ENCODE peak calls at places on chromosomes 7 and 10, in nine cellular contexts. One of them, this sample, is unnamed.

GRCh38 chr7:138581065-138581464 is 120.1 kb downstream of the SVOPL start:
- DNase-seq in COR-L47: no peak
- DNase-seq in heart right ventricle: no peak
- DNase-seq in progenitor cell of endocrine pancreas: no peak
- DNase-seq in stimulated activated CD4-positive, alpha-beta T cell treated with anti-CD3 and anti-CD28 coated beads, Interleukin-2, amount 100 ng/mL, for 48 hours: no peak
- DNase-seq in HFF-Myc: no peak
- DNase-seq in NCI-H1105 treated with DMSO at 0.1 percent for 48 hours: no peak
- DNase-seq in A172: no peak
- DNase-seq in hypothalamus: no peak
- DNase-seq in this sample: no peak

GRCh38 chr7:85234746-85235145 is 47.9 kb upstream of the SEMA3D start:
- DNase-seq in hypothalamus: no peak
- DNase-seq in stimulated activated CD4-positive, alpha-beta T cell treated with anti-CD3 and anti-CD28 coated beads, Interleukin-2, amount 100 ng/mL, for 48 hours: no peak
- DNase-seq in HFF-Myc: no peak
- DNase-seq in progenitor cell of endocrine pancreas: no peak
- DNase-seq in NCI-H1105 treated with DMSO at 0.1 percent for 48 hours: no peak
- DNase-seq in heart right ventricle: no peak
- DNase-seq in COR-L47: no peak
- DNase-seq in A172: no peak
- DNase-seq in this sample: no peak

GRCh38 chr7:12524794-12525386 is 45.6 kb upstream of the SCIN start:
- DNase-seq in hypothalamus: no peak
- DNase-seq in COR-L47: peak; percentile 28
- DNase-seq in A172: peak; percentile 56
- DNase-seq in progenitor cell of endocrine pancreas: no peak
- DNase-seq in stimulated activated CD4-positive, alpha-beta T cell treated with anti-CD3 and anti-CD28 coated beads, Interleukin-2, amount 100 ng/mL, for 48 hours: no peak
- DNase-seq in HFF-Myc: peak; percentile 31
- DNase-seq in heart right ventricle: no peak
- DNase-seq in NCI-H1105 treated with DMSO at 0.1 percent for 48 hours: peak; percentile 66
- DNase-seq in this sample: peak; percentile 60

GRCh38 chr10:17533731-17534130 is 79.3 kb upstream of the ST8SIA6 start:
- DNase-seq in progenitor cell of endocrine pancreas: no peak
- DNase-seq in heart right ventricle: no peak
- DNase-seq in COR-L47: no peak
- DNase-seq in hypothalamus: no peak
- DNase-seq in NCI-H1105 treated with DMSO at 0.1 percent for 48 hours: no peak
- DNase-seq in HFF-Myc: no peak
- DNase-seq in A172: no peak
- DNase-seq in stimulated activated CD4-positive, alpha-beta T cell treated with anti-CD3 and anti-CD28 coated beads, Interleukin-2, amount 100 ng/mL, for 48 hours: no peak
- DNase-seq in this sample: no peak

GRCh38 chr7:98283127-98283886 is 1.8 kb downstream of the BRI3 start:
- DNase-seq in A172: peak; percentile 46
- DNase-seq in COR-L47: no peak
- DNase-seq in NCI-H1105 treated with DMSO at 0.1 percent for 48 hours: no peak
- DNase-seq in hypothalamus: no peak
- DNase-seq in progenitor cell of endocrine pancreas: no peak
- DNase-seq in HFF-Myc: no peak
- DNase-seq in heart right ventricle: no peak
- DNase-seq in stimulated activated CD4-positive, alpha-beta T cell treated with anti-CD3 and anti-CD28 coated beads, Interleukin-2, amount 100 ng/mL, for 48 hours: no peak
- DNase-seq in this sample: peak; percentile 72

GRCh38 chr10:14586901-14587300 is 187.8 kb downstream of the FAM107B start:
- DNase-seq in progenitor cell of endocrine pancreas: no peak
- DNase-seq in COR-L47: no peak
- DNase-seq in heart right ventricle: no peak
- DNase-seq in HFF-Myc: no peak
- DNase-seq in A172: no peak
- DNase-seq in NCI-H1105 treated with DMSO at 0.1 percent for 48 hours: no peak
- DNase-seq in hypothalamus: no peak
- DNase-seq in stimulated activated CD4-positive, alpha-beta T cell treated with anti-CD3 and anti-CD28 coated beads, Interleukin-2, amount 100 ng/mL, for 48 hours: no peak
- DNase-seq in this sample: peak; percentile 56

GRCh38 chr7:108001759-108002725 is 919 bp downstream of the LAMB1 start:
- DNase-seq in A172: no peak
- DNase-seq in HFF-Myc: no peak
- DNase-seq in hypothalamus: no peak
- DNase-seq in progenitor cell of endocrine pancreas: peak; percentile 23
- DNase-seq in COR-L47: peak; percentile 41
- DNase-seq in stimulated activated CD4-positive, alpha-beta T cell treated with anti-CD3 and anti-CD28 coated beads, Interleukin-2, amount 100 ng/mL, for 48 hours: no peak
- DNase-seq in NCI-H1105 treated with DMSO at 0.1 percent for 48 hours: peak; percentile 45
- DNase-seq in heart right ventricle: peak; percentile 35
- DNase-seq in this sample: no peak

GRCh38 chr7:22837308-22837707 is 14.7 kb upstream of the TOMM7 start:
- DNase-seq in hypothalamus: no peak
- DNase-seq in HFF-Myc: no peak
- DNase-seq in A172: no peak
- DNase-seq in heart right ventricle: no peak
- DNase-seq in progenitor cell of endocrine pancreas: no peak
- DNase-seq in COR-L47: no peak
- DNase-seq in NCI-H1105 treated with DMSO at 0.1 percent for 48 hours: no peak
- DNase-seq in stimulated activated CD4-positive, alpha-beta T cell treated with anti-CD3 and anti-CD28 coated beads, Interleukin-2, amount 100 ng/mL, for 48 hours: no peak
- DNase-seq in this sample: no peak

GRCh38 chr7:113408999-113409398 is 290.6 kb upstream of the SMIM30 start:
- DNase-seq in hypothalamus: no peak
- DNase-seq in stimulated activated CD4-positive, alpha-beta T cell treated with anti-CD3 and anti-CD28 coated beads, Interleukin-2, amount 100 ng/mL, for 48 hours: no peak
- DNase-seq in heart right ventricle: no peak
- DNase-seq in COR-L47: no peak
- DNase-seq in A172: no peak
- DNase-seq in NCI-H1105 treated with DMSO at 0.1 percent for 48 hours: no peak
- DNase-seq in progenitor cell of endocrine pancreas: no peak
- DNase-seq in HFF-Myc: no peak
- DNase-seq in this sample: no peak

GRCh38 chr7:27113991-27114866 is 11.7 kb upstream of the HOXA2 start:
- DNase-seq in A172: peak; percentile 37
- DNase-seq in stimulated activated CD4-positive, alpha-beta T cell treated with anti-CD3 and anti-CD28 coated beads, Interleukin-2, amount 100 ng/mL, for 48 hours: no peak
- DNase-seq in HFF-Myc: no peak
- DNase-seq in COR-L47: peak; percentile 50
- DNase-seq in progenitor cell of endocrine pancreas: no peak
- DNase-seq in heart right ventricle: no peak
- DNase-seq in NCI-H1105 treated with DMSO at 0.1 percent for 48 hours: peak; percentile 20
- DNase-seq in hypothalamus: no peak
- DNase-seq in this sample: no peak

GRCh38 chr10:99993994-99994689 is 15.6 kb downstream of the DNMBP start:
- DNase-seq in hypothalamus: no peak
- DNase-seq in COR-L47: no peak
- DNase-seq in NCI-H1105 treated with DMSO at 0.1 percent for 48 hours: no peak
- DNase-seq in heart right ventricle: no peak
- DNase-seq in HFF-Myc: peak; percentile 80
- DNase-seq in progenitor cell of endocrine pancreas: no peak
- DNase-seq in A172: peak; percentile 96
- DNase-seq in stimulated activated CD4-positive, alpha-beta T cell treated with anti-CD3 and anti-CD28 coated beads, Interleukin-2, amount 100 ng/mL, for 48 hours: peak; percentile 24
- DNase-seq in this sample: peak; percentile 60

GRCh38 chr10:43408710-43409384 is at the start of gene HNRNPF:
- DNase-seq in stimulated activated CD4-positive, alpha-beta T cell treated with anti-CD3 and anti-CD28 coated beads, Interleukin-2, amount 100 ng/mL, for 48 hours: peak; percentile 94
- DNase-seq in heart right ventricle: peak; percentile 95
- DNase-seq in A172: peak; percentile 86
- DNase-seq in NCI-H1105 treated with DMSO at 0.1 percent for 48 hours: peak; percentile 76
- DNase-seq in progenitor cell of endocrine pancreas: peak; percentile 89
- DNase-seq in HFF-Myc: peak; percentile 75
- DNase-seq in hypothalamus: peak; percentile 84
- DNase-seq in COR-L47: peak; percentile 86
- DNase-seq in this sample: peak; percentile 97

GRCh38 chr10:28578454-28578853 is 45.5 kb downstream of the WAC start:
- DNase-seq in A172: no peak
- DNase-seq in COR-L47: no peak
- DNase-seq in stimulated activated CD4-positive, alpha-beta T cell treated with anti-CD3 and anti-CD28 coated beads, Interleukin-2, amount 100 ng/mL, for 48 hours: no peak
- DNase-seq in NCI-H1105 treated with DMSO at 0.1 percent for 48 hours: no peak
- DNase-seq in hypothalamus: no peak
- DNase-seq in heart right ventricle: no peak
- DNase-seq in progenitor cell of endocrine pancreas: no peak
- DNase-seq in HFF-Myc: no peak
- DNase-seq in this sample: no peak

GRCh38 chr10:70694410-70695179 is 22.3 kb downstream of the ADAMTS14 start:
- DNase-seq in NCI-H1105 treated with DMSO at 0.1 percent for 48 hours: no peak
- DNase-seq in A172: no peak
- DNase-seq in HFF-Myc: no peak
- DNase-seq in COR-L47: no peak
- DNase-seq in stimulated activated CD4-positive, alpha-beta T cell treated with anti-CD3 and anti-CD28 coated beads, Interleukin-2, amount 100 ng/mL, for 48 hours: no peak
- DNase-seq in hypothalamus: no peak
- DNase-seq in heart right ventricle: no peak
- DNase-seq in progenitor cell of endocrine pancreas: no peak
- DNase-seq in this sample: no peak

GRCh38 chr7:2612445-2613112 is 19.2 kb upstream of the TTYH3 start:
- DNase-seq in NCI-H1105 treated with DMSO at 0.1 percent for 48 hours: no peak
- DNase-seq in progenitor cell of endocrine pancreas: no peak
- DNase-seq in A172: no peak
- DNase-seq in COR-L47: no peak
- DNase-seq in heart right ventricle: no peak
- DNase-seq in HFF-Myc: no peak
- DNase-seq in stimulated activated CD4-positive, alpha-beta T cell treated with anti-CD3 and anti-CD28 coated beads, Interleukin-2, amount 100 ng/mL, for 48 hours: peak; percentile 9
- DNase-seq in hypothalamus: no peak
- DNase-seq in this sample: no peak

GRCh38 chr7:149875396-149875795 is 1.6 kb downstream of the ATP6V0E2 start:
- DNase-seq in HFF-Myc: no peak
- DNase-seq in progenitor cell of endocrine pancreas: no peak
- DNase-seq in NCI-H1105 treated with DMSO at 0.1 percent for 48 hours: no peak
- DNase-seq in heart right ventricle: no peak
- DNase-seq in stimulated activated CD4-positive, alpha-beta T cell treated with anti-CD3 and anti-CD28 coated beads, Interleukin-2, amount 100 ng/mL, for 48 hours: no peak
- DNase-seq in A172: no peak
- DNase-seq in COR-L47: no peak
- DNase-seq in hypothalamus: no peak
- DNase-seq in this sample: no peak

GRCh38 chr10:111089293-111089692 is 12.5 kb downstream of the ADRA2A start:
- DNase-seq in stimulated activated CD4-positive, alpha-beta T cell treated with anti-CD3 and anti-CD28 coated beads, Interleukin-2, amount 100 ng/mL, for 48 hours: no peak
- DNase-seq in progenitor cell of endocrine pancreas: no peak
- DNase-seq in COR-L47: no peak
- DNase-seq in HFF-Myc: no peak
- DNase-seq in A172: no peak
- DNase-seq in NCI-H1105 treated with DMSO at 0.1 percent for 48 hours: no peak
- DNase-seq in heart right ventricle: no peak
- DNase-seq in hypothalamus: no peak
- DNase-seq in this sample: no peak